ENCODE peak calls at places on chromosomes 3 and 15, in ten cellular contexts. U is left cardiac atrium; S is WTC11; P is GM23338; V is activated CD8-positive, alpha-beta T cell treated with anti-CD3 and anti-CD28 coated beads, Interleukin-2, amount 10 ng/mL, durations not matched to agents 7 days and 5 days; B is activated naive CD4-positive, alpha-beta T cell treated with anti-CD3 and anti-CD28 coated beads, Interleukin-2, amount 50 U/mL, for 72 hours; G is activated CD4-positive, alpha-beta T cell treated with anti-CD3 and anti-CD28 coated beads for 36 hours; X is Right ventricle myocardium superior; H is CD8-positive, alpha-beta T cell; Q is HepG2. J is an unnamed sample.

GRCh38 chr3:96259-96658 is 100.3 kb upstream of the CHL1 start:
- ATAC-seq in U (no peak), X (no peak), Q (peak), P (no peak), B (no peak), V (no peak), H (no peak), S (no peak), G (no peak), J (no peak)

GRCh38 chr15:58561321-58561720 is 129.5 kb downstream of the LIPC start:
- ATAC-seq in H (no peak), V (no peak), X (no peak), U (no peak), G (no peak), S (no peak), B (no peak), Q (no peak), P (no peak), J (no peak)

GRCh38 chr15:35381328-35381727 is 164.6 kb downstream of the DPH6 start:
- ATAC-seq in P (no peak), V (no peak), Q (no peak), X (no peak), S (no peak), B (no peak), U (no peak), H (no peak), G (no peak), J (no peak)

GRCh38 chr3:167287308-167287707 is 92.8 kb downstream of the ZBBX start:
- ATAC-seq in P (no peak), G (no peak), H (no peak), Q (no peak), B (no peak), S (no peak), V (no peak), U (no peak), X (no peak), J (no peak)

GRCh38 chr15:92839696-92840095 is 60.4 kb upstream of the CHD2 start:
- ATAC-seq in V (peak), P (no peak), X (no peak), U (no peak), Q (peak), H (no peak), B (peak), G (peak), S (no peak), J (peak)

GRCh38 chr15:85403745-85404144 is 23.3 kb downstream of the AKAP13 start:
- ATAC-seq in G (no peak), U (no peak), Q (no peak), V (no peak), B (no peak), H (no peak), P (no peak), X (peak), S (peak), J (no peak)

GRCh38 chr3:53753518-53754183 is 92.6 kb downstream of the CHDH start:
- ATAC-seq in Q (no peak), U (no peak), X (no peak), S (no peak), P (no peak), B (peak), G (peak), H (peak), V (peak), J (peak)

GRCh38 chr3:156749244-156749643 is 74.9 kb downstream of the TIPARP start:
- ATAC-seq in S (no peak), H (no peak), B (no peak), U (peak), P (peak), Q (peak), X (no peak), V (no peak), G (no peak), J (no peak)

GRCh38 chr3:178099885-178100284 is 436.4 kb upstream of the KCNMB2 start:
- ATAC-seq in H (no peak), U (no peak), B (no peak), X (no peak), G (no peak), P (no peak), V (no peak), Q (no peak), S (no peak), J (no peak)

J was measured in activated T-helper 17 cell treated with anti-CD3 and anti-CD28 coated beads, Interleukin-2, amount 50 U/mL, for 72 hours.